ENCODE peak calls at places on chromosomes 4 and X, in eight cellular contexts. F is type B pancreatic cell, H is uterus, O is cardiac fibroblast, I is GM12865, S is GM23338, N is WTC11, P is kidney. V is an unnamed sample.

GRCh38 chr4:106366026-106366425 is 2.6 kb downstream of the GIMD1 start:
- DNase-seq in F (no peak), H (no peak), O (peak; percentile 45), I (no peak), S (no peak), N (no peak), P (no peak), V (no peak)

GRCh38 chr4:163505374-163505773 is 10.9 kb downstream of the TMA16 start:
- DNase-seq in F (no peak), H (no peak), O (peak; percentile 12), I (no peak), S (no peak), N (no peak), P (no peak), V (no peak)

GRCh38 chr4:121243476-121243875 is 79.4 kb upstream of the TNIP3 start:
- DNase-seq in F (no peak), H (no peak), O (no peak), I (no peak), S (no peak), N (no peak), P (no peak), V (no peak)

GRCh38 chrX:77342028-77342427 is 105.2 kb upstream of the FGF16 start:
- DNase-seq in F (no peak), H (no peak), O (no peak), I (no peak), S (no peak), N (no peak), P (no peak), V (no peak)

GRCh38 chr4:102789317-102789717 is 28.5 kb upstream of the MANBA start:
- DNase-seq in F (no peak), H (no peak), O (peak; percentile 83), I (peak; percentile 37), S (no peak), N (no peak), P (no peak), V (no peak)

GRCh38 chrX:106901781-106902219 is 1.3 kb downstream of the RIPPLY1 start:
- DNase-seq in F (no peak), H (no peak), O (no peak), I (no peak), S (no peak), N (no peak), P (no peak), V (no peak)

GRCh38 chr4:155403886-155404285 is 27.1 kb upstream of the MAP9 start:
- DNase-seq in F (no peak), H (no peak), O (peak; percentile 63), I (peak; percentile 12), S (peak; percentile 56), N (no peak), P (no peak), V (no peak)

GRCh38 chr4:103032575-103032974 is 13.1 kb upstream of the SLC9B1 start:
- DNase-seq in F (no peak), H (no peak), O (peak; percentile 45), I (peak; percentile 46), S (peak; percentile 93), N (peak; percentile 60), P (no peak), V (no peak)

GRCh38 chrX:46295963-46296362 is 249.3 kb downstream of the ZNF674 start:
- DNase-seq in F (no peak), H (no peak), O (no peak), I (no peak), S (no peak), N (no peak), P (no peak), V (no peak)

GRCh38 chr4:183099537-183100297 is 660 bp downstream of the WWC2 start:
- DNase-seq in F (peak; percentile 76), H (peak; percentile 28), O (no peak), I (no peak), S (peak; percentile 89), N (peak; percentile 84), P (peak; percentile 84), V (peak; percentile 31)

GRCh38 chr4:17623451-17624001 is 9.1 kb downstream of the MED28 start:
- DNase-seq in F (no peak), H (no peak), O (no peak), I (no peak), S (no peak), N (no peak), P (no peak), V (no peak)

GRCh38 chr4:15729910-15730533 is 27.2 kb downstream of the BST1 start:
- DNase-seq in F (no peak), H (peak; percentile 21), O (peak; percentile 63), I (peak; percentile 53), S (peak; percentile 77), N (no peak), P (no peak), V (peak; percentile 61)

GRCh38 chr4:88356771-88357170 is 21.9 kb upstream of the HERC6 start:
- DNase-seq in F (no peak), H (no peak), O (no peak), I (no peak), S (no peak), N (no peak), P (no peak), V (no peak)
- TF ChIP-seq CTCF in F (no peak), H (no peak), O (no peak), I (no peak), S (no peak), N (no peak), P (no peak), V (no peak)

GRCh38 chr4:165635261-165635838 is 237.7 kb upstream of the TLL1 start:
- DNase-seq in F (no peak), H (no peak), O (no peak), I (no peak), S (no peak), N (no peak), P (no peak), V (no peak)
- TF ChIP-seq CTCF in F (no peak), H (no peak), O (no peak), I (no peak), S (no peak), N (no peak), P (no peak), V (no peak)

GRCh38 chr4:71287305-71287704 is 51.5 kb upstream of the SLC4A4 start:
- DNase-seq in F (no peak), H (no peak), O (no peak), I (no peak), S (no peak), N (no peak), P (no peak), V (no peak)
- TF ChIP-seq CTCF in F (no peak), H (no peak), O (no peak), I (no peak), S (no peak), N (no peak), P (no peak), V (no peak)

GRCh38 chr4:124429746-124430250 is 282.7 kb downstream of the ANKRD50 start:
- DNase-seq in F (no peak), H (no peak), O (no peak), I (no peak), S (no peak), N (no peak), P (no peak), V (no peak)
- TF ChIP-seq CTCF in F (peak; percentile 43), H (no peak), O (no peak), I (no peak), S (no peak), N (no peak), P (no peak), V (no peak)

DNA sequence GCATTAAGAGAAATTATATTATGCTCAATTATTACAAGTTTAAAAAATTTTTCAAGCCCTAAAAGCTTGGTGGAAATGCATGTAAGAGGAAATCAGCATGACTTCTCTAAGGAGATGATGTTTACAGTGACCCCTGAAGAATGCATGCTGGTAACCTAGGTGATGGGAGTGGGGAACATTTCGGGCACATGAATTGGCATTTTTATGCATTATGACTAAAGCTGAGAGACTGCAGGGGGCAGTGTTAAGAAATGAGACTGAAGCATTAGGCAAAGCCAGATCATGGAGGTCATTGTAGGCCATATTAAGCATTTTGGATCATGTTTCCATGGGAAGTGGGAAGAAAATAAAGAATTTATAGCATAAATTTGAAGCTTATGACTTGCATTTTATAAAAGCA is 421.3 kb downstream of the FAT4 start:
- DNase-seq in F (no peak), H (no peak), O (peak; percentile 71), I (no peak), S (peak; percentile 67), N (no peak), P (no peak), V (no peak)
- TF ChIP-seq CTCF in F (peak; percentile 55), H (no peak), O (peak; percentile 18), I (no peak), S (peak; percentile 41), N (no peak), P (no peak), V (no peak)

DNA sequence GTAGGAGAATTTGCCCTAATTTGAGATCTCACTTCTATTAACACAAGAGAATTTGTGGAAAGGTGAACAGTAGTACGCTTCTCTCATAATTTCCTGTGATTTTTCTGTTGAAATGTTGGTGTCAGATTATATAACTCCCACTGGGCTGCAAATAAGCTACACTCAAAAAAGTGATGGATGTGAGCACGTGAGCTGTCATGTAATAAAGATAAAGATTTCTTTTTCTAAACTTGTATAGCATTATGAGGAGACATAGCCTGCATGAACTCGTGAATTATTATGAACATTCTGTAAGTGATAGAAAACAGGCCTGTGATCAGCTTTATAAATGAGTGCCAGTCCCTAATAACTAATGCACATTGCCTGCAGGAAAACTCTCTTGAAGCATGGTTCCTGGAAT is 356.6 kb upstream of the ACTRT1 start:
- DNase-seq in F (no peak), H (no peak), O (no peak), I (no peak), S (no peak), N (no peak), P (no peak), V (no peak)
- TF ChIP-seq CTCF in F (no peak), H (no peak), O (no peak), I (no peak), S (no peak), N (no peak), P (no peak), V (no peak)

GRCh38 chr4:118865091-118865708 is 23.5 kb upstream of the SYNPO2 start:
- DNase-seq in F (no peak), H (peak; percentile 28), O (peak; percentile 70), I (peak; percentile 47), S (peak; percentile 80), N (peak; percentile 41), P (no peak), V (peak; percentile 47)
- TF ChIP-seq CTCF in F (peak; percentile 69), H (peak; percentile 59), O (peak; percentile 81), I (peak; percentile 62), S (peak; percentile 89), N (peak; percentile 39), P (peak; percentile 76), V (peak; percentile 45)

DNA sequence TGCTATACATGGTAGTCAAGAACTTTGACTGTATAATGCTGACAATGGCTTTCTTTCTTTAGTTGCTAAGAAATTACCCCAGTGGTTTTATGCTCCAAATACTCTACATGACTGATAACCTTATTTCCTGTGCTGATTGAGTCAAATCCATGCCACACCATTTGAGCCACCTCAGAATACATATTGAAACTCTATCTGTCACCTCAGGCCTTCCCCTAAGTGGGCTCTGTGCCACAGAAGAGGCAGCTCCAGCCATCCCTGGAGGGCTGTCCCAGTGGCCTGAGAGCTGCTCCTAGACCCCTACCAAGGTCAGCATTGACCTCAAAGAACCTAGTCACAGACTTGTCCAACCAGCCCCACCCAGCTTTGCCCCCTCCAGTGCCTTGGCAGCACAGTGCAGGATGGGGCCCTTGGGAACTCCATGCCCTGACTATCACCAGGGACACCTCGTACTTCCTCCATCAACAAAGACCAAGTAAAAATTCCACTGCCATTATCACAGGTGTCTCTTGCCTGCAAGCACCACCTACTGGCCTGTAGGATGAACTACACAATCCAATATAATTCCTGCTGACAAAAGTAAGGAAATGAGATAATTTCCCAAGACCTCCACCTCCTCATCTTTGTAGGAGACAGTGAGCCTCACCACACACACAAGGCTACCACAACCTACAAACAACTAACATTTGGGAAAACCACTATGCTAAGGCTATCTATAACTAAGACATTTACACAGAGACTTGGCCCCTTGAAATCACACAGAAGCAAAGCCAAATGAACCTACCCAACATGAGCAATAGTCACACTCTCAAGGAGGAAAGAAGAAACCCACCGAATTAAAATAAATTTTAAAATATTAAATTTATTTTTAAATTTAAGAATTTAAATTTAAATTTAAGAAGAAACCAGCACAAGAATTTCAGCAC is 239.9 kb downstream of the NKX6-1 start:
- DNase-seq in F (no peak), H (no peak), O (peak; percentile 27), I (peak; percentile 74), S (peak; percentile 80), N (no peak), P (no peak), V (no peak)
- TF ChIP-seq CTCF in F (peak; percentile 73), H (no peak), O (peak; percentile 70), I (peak; percentile 70), S (peak; percentile 89), N (peak; percentile 60), P (peak; percentile 59), V (peak; percentile 39)

V was measured in GM13976.